ENCODE peak calls at places on chromosomes 13 and 19, in eight cellular contexts. One of them, this sample, is unnamed.

GRCh38 chr13:65985632-65986031 is 1244.5 kb downstream of the PCDH9 start:
- DNase-seq in AG09309: no peak
- DNase-seq in endothelial cell of umbilical vein: no peak
- DNase-seq in gastrocnemius medialis: no peak
- DNase-seq in fibroblast of the aortic adventitia: no peak
- DNase-seq in globus pallidus: no peak
- DNase-seq in T-helper 17 cell: no peak
- DNase-seq in NCI-H2227 treated with DMSO at 0.1 percent for 48 hours: no peak
- DNase-seq in this sample: no peak

GRCh38 chr19:10855879-10856522 is 7.8 kb downstream of the C19orf38 start:
- DNase-seq in T-helper 17 cell: no peak
- DNase-seq in endothelial cell of umbilical vein: peak
- DNase-seq in globus pallidus: no peak
- DNase-seq in NCI-H2227 treated with DMSO at 0.1 percent for 48 hours: no peak
- DNase-seq in fibroblast of the aortic adventitia: no peak
- DNase-seq in AG09309: no peak
- DNase-seq in gastrocnemius medialis: no peak
- DNase-seq in this sample: peak

GRCh38 chr19:49850487-49851342 is at the start of gene PTOV1:
- DNase-seq in globus pallidus: peak
- DNase-seq in AG09309: peak
- DNase-seq in NCI-H2227 treated with DMSO at 0.1 percent for 48 hours: peak
- DNase-seq in endothelial cell of umbilical vein: peak
- DNase-seq in gastrocnemius medialis: peak
- DNase-seq in T-helper 17 cell: peak
- DNase-seq in fibroblast of the aortic adventitia: peak
- DNase-seq in this sample: peak

GRCh38 chr13:27118428-27119054 is 53.1 kb downstream of the USP12 start:
- DNase-seq in globus pallidus: no peak
- DNase-seq in fibroblast of the aortic adventitia: no peak
- DNase-seq in gastrocnemius medialis: no peak
- DNase-seq in endothelial cell of umbilical vein: no peak
- DNase-seq in NCI-H2227 treated with DMSO at 0.1 percent for 48 hours: no peak
- DNase-seq in AG09309: no peak
- DNase-seq in T-helper 17 cell: no peak
- DNase-seq in this sample: no peak

GRCh38 chr19:33143897-33144405 is 12.0 kb downstream of the WDR88 start:
- DNase-seq in gastrocnemius medialis: peak
- DNase-seq in NCI-H2227 treated with DMSO at 0.1 percent for 48 hours: peak
- DNase-seq in AG09309: no peak
- DNase-seq in globus pallidus: peak
- DNase-seq in T-helper 17 cell: peak
- DNase-seq in endothelial cell of umbilical vein: peak
- DNase-seq in fibroblast of the aortic adventitia: peak
- DNase-seq in this sample: peak

GRCh38 chr19:17333611-17334413 is 843 bp downstream of the ANO8 start:
- DNase-seq in AG09309: no peak
- DNase-seq in gastrocnemius medialis: no peak
- DNase-seq in fibroblast of the aortic adventitia: peak
- DNase-seq in NCI-H2227 treated with DMSO at 0.1 percent for 48 hours: no peak
- DNase-seq in globus pallidus: no peak
- DNase-seq in T-helper 17 cell: peak
- DNase-seq in endothelial cell of umbilical vein: no peak
- DNase-seq in this sample: no peak

GRCh38 chr13:40504641-40505040 is 161.8 kb downstream of the FOXO1 start:
- DNase-seq in AG09309: no peak
- DNase-seq in gastrocnemius medialis: no peak
- DNase-seq in globus pallidus: no peak
- DNase-seq in T-helper 17 cell: no peak
- DNase-seq in NCI-H2227 treated with DMSO at 0.1 percent for 48 hours: no peak
- DNase-seq in endothelial cell of umbilical vein: no peak
- DNase-seq in fibroblast of the aortic adventitia: no peak
- DNase-seq in this sample: no peak

GRCh38 chr13:39815345-39816111 is 160.1 kb downstream of the COG6 start:
- DNase-seq in fibroblast of the aortic adventitia: peak
- DNase-seq in T-helper 17 cell: no peak
- DNase-seq in gastrocnemius medialis: no peak
- DNase-seq in globus pallidus: no peak
- DNase-seq in AG09309: no peak
- DNase-seq in NCI-H2227 treated with DMSO at 0.1 percent for 48 hours: no peak
- DNase-seq in endothelial cell of umbilical vein: peak
- DNase-seq in this sample: peak

GRCh38 chr19:12163841-12164240 is 945 bp downstream of the ZNF136 start:
- DNase-seq in NCI-H2227 treated with DMSO at 0.1 percent for 48 hours: no peak
- DNase-seq in gastrocnemius medialis: no peak
- DNase-seq in fibroblast of the aortic adventitia: peak
- DNase-seq in AG09309: peak
- DNase-seq in globus pallidus: no peak
- DNase-seq in T-helper 17 cell: no peak
- DNase-seq in endothelial cell of umbilical vein: no peak
- DNase-seq in this sample: no peak

GRCh38 chr19:33947565-33947964 is 150.9 kb downstream of the KCTD15 start:
- DNase-seq in globus pallidus: no peak
- DNase-seq in T-helper 17 cell: no peak
- DNase-seq in fibroblast of the aortic adventitia: no peak
- DNase-seq in NCI-H2227 treated with DMSO at 0.1 percent for 48 hours: no peak
- DNase-seq in AG09309: no peak
- DNase-seq in endothelial cell of umbilical vein: no peak
- DNase-seq in gastrocnemius medialis: no peak
- DNase-seq in this sample: peak

GRCh38 chr13:36804588-36804987 is 14.4 kb upstream of the RFXAP start:
- DNase-seq in AG09309: no peak
- DNase-seq in globus pallidus: no peak
- DNase-seq in NCI-H2227 treated with DMSO at 0.1 percent for 48 hours: no peak
- DNase-seq in gastrocnemius medialis: no peak
- DNase-seq in T-helper 17 cell: no peak
- DNase-seq in endothelial cell of umbilical vein: no peak
- DNase-seq in fibroblast of the aortic adventitia: no peak
- DNase-seq in this sample: no peak

This sample was measured in dermis microvascular lymphatic vessel endothelial cell.